ENCODE peak calls at places on chromosomes 2 and 18, in six cellular contexts. One of them, this sample, is unnamed.

GRCh38 chr18:13376298-13376840 is 157.8 kb downstream of the LDLRAD4 start:
- DNase-seq in stimulated activated CD4-positive, alpha-beta T cell treated with anti-CD3 and anti-CD28 coated beads, Interleukin-4, amount 100 ng/mL, for 24 hours: peak
- DNase-seq in activated T-helper 1 cell treated with Interleukin-2 at 50 U/mL for 16 hours: peak
- DNase-seq in DMS53: no peak
- DNase-seq in nephron progenitor cell: no peak
- DNase-seq in tibial nerve: no peak
- DNase-seq in this sample: no peak

GRCh38 chr2:20231632-20232031 is 6.7 kb upstream of the SDC1 start:
- DNase-seq in stimulated activated CD4-positive, alpha-beta T cell treated with anti-CD3 and anti-CD28 coated beads, Interleukin-4, amount 100 ng/mL, for 24 hours: no peak
- DNase-seq in activated T-helper 1 cell treated with Interleukin-2 at 50 U/mL for 16 hours: no peak
- DNase-seq in DMS53: peak
- DNase-seq in nephron progenitor cell: no peak
- DNase-seq in tibial nerve: no peak
- DNase-seq in this sample: peak

GRCh38 chr2:58427572-58428285 is 186.6 kb upstream of the FANCL start:
- DNase-seq in stimulated activated CD4-positive, alpha-beta T cell treated with anti-CD3 and anti-CD28 coated beads, Interleukin-4, amount 100 ng/mL, for 24 hours: no peak
- DNase-seq in activated T-helper 1 cell treated with Interleukin-2 at 50 U/mL for 16 hours: no peak
- DNase-seq in DMS53: peak
- DNase-seq in nephron progenitor cell: peak
- DNase-seq in tibial nerve: no peak
- DNase-seq in this sample: no peak

GRCh38 chr2:106537711-106538275 is 50.6 kb downstream of the CD8B2 start:
- DNase-seq in stimulated activated CD4-positive, alpha-beta T cell treated with anti-CD3 and anti-CD28 coated beads, Interleukin-4, amount 100 ng/mL, for 24 hours: no peak
- DNase-seq in activated T-helper 1 cell treated with Interleukin-2 at 50 U/mL for 16 hours: no peak
- DNase-seq in DMS53: no peak
- DNase-seq in nephron progenitor cell: no peak
- DNase-seq in tibial nerve: no peak
- DNase-seq in this sample: peak

GRCh38 chr2:202541137-202541536 is 93.6 kb upstream of the FAM117B start:
- DNase-seq in stimulated activated CD4-positive, alpha-beta T cell treated with anti-CD3 and anti-CD28 coated beads, Interleukin-4, amount 100 ng/mL, for 24 hours: no peak
- DNase-seq in activated T-helper 1 cell treated with Interleukin-2 at 50 U/mL for 16 hours: no peak
- DNase-seq in DMS53: no peak
- DNase-seq in nephron progenitor cell: no peak
- DNase-seq in tibial nerve: no peak
- DNase-seq in this sample: no peak

GRCh38 chr2:112260295-112260625 is 5.4 kb upstream of the ZC3H8 start:
- DNase-seq in stimulated activated CD4-positive, alpha-beta T cell treated with anti-CD3 and anti-CD28 coated beads, Interleukin-4, amount 100 ng/mL, for 24 hours: no peak
- DNase-seq in activated T-helper 1 cell treated with Interleukin-2 at 50 U/mL for 16 hours: no peak
- DNase-seq in DMS53: no peak
- DNase-seq in nephron progenitor cell: no peak
- DNase-seq in tibial nerve: no peak
- DNase-seq in this sample: no peak

GRCh38 chr2:239286901-239287300 is 113.9 kb downstream of the HDAC4 start:
- DNase-seq in stimulated activated CD4-positive, alpha-beta T cell treated with anti-CD3 and anti-CD28 coated beads, Interleukin-4, amount 100 ng/mL, for 24 hours: no peak
- DNase-seq in activated T-helper 1 cell treated with Interleukin-2 at 50 U/mL for 16 hours: no peak
- DNase-seq in DMS53: no peak
- DNase-seq in nephron progenitor cell: no peak
- DNase-seq in tibial nerve: no peak
- DNase-seq in this sample: no peak

GRCh38 chr2:154681741-154682140 is 16.8 kb upstream of the KCNJ3 start:
- DNase-seq in stimulated activated CD4-positive, alpha-beta T cell treated with anti-CD3 and anti-CD28 coated beads, Interleukin-4, amount 100 ng/mL, for 24 hours: no peak
- DNase-seq in activated T-helper 1 cell treated with Interleukin-2 at 50 U/mL for 16 hours: no peak
- DNase-seq in DMS53: no peak
- DNase-seq in nephron progenitor cell: no peak
- DNase-seq in tibial nerve: no peak
- DNase-seq in this sample: no peak

GRCh38 chr2:206275274-206276160 is 1.1 kb downstream of the ZDBF2 start:
- DNase-seq in stimulated activated CD4-positive, alpha-beta T cell treated with anti-CD3 and anti-CD28 coated beads, Interleukin-4, amount 100 ng/mL, for 24 hours: peak
- DNase-seq in activated T-helper 1 cell treated with Interleukin-2 at 50 U/mL for 16 hours: no peak
- DNase-seq in DMS53: peak
- DNase-seq in nephron progenitor cell: no peak
- DNase-seq in tibial nerve: no peak
- DNase-seq in this sample: no peak

GRCh38 chr2:237405605-237406004 is 8.4 kb downstream of the COL6A3 start:
- DNase-seq in stimulated activated CD4-positive, alpha-beta T cell treated with anti-CD3 and anti-CD28 coated beads, Interleukin-4, amount 100 ng/mL, for 24 hours: no peak
- DNase-seq in activated T-helper 1 cell treated with Interleukin-2 at 50 U/mL for 16 hours: no peak
- DNase-seq in DMS53: no peak
- DNase-seq in nephron progenitor cell: no peak
- DNase-seq in tibial nerve: no peak
- DNase-seq in this sample: no peak

GRCh38 chr18:58335223-58335622 is 291.2 kb downstream of the NEDD4L start:
- DNase-seq in stimulated activated CD4-positive, alpha-beta T cell treated with anti-CD3 and anti-CD28 coated beads, Interleukin-4, amount 100 ng/mL, for 24 hours: no peak
- DNase-seq in activated T-helper 1 cell treated with Interleukin-2 at 50 U/mL for 16 hours: no peak
- DNase-seq in DMS53: no peak
- DNase-seq in nephron progenitor cell: peak
- DNase-seq in tibial nerve: no peak
- DNase-seq in this sample: no peak

This sample was measured in lower leg skin.